ENCODE peak calls at places on chromosome 7, in ten cellular contexts. C, W, J, O, D, Y, U, A, F and L are unnamed samples.

GRCh38 chr7:101510297-101510696 is 118.8 kb downstream of the MYL10 start:
- DNase-seq in C (no peak), W (no peak), J (no peak), O (no peak), D (no peak), Y (no peak), U (no peak), A (no peak), F (no peak), L (no peak)

GRCh38 chr7:155810607-155811559 is 1.4 kb downstream of the SHH start:
- DNase-seq in C (no peak), W (no peak), J (no peak), O (no peak), D (no peak), Y (no peak), U (no peak), A (no peak), F (no peak), L (no peak)

GRCh38 chr7:121620953-121621606 is 225.0 kb upstream of the FAM3C start:
- DNase-seq in C (no peak), W (no peak), J (no peak), O (no peak), D (no peak), Y (no peak), U (no peak), A (no peak), F (no peak), L (no peak)

GRCh38 chr7:14600766-14601367 is 301.7 kb downstream of the DGKB start:
- DNase-seq in C (no peak), W (no peak), J (no peak), O (no peak), D (no peak), Y (no peak), U (no peak), A (no peak), F (no peak), L (no peak)

GRCh38 chr7:128902761-128903585 is 7.5 kb downstream of the KCP start:
- DNase-seq in C (no peak), W (no peak), J (peak; percentile 30), O (no peak), D (no peak), Y (no peak), U (no peak), A (no peak), F (no peak), L (no peak)

GRCh38 chr7:81094952-81095351 is 176.1 kb upstream of the SEMA3C start:
- DNase-seq in C (no peak), W (no peak), J (no peak), O (no peak), D (no peak), Y (no peak), U (no peak), A (no peak), F (peak; percentile 44), L (no peak)

GRCh38 chr7:135843214-135843613 is 94.6 kb upstream of the FAM180A start:
- DNase-seq in C (no peak), W (no peak), J (no peak), O (no peak), D (no peak), Y (no peak), U (no peak), A (no peak), F (no peak), L (no peak)

GRCh38 chr7:87851242-87851641 is 24.9 kb downstream of the SLC25A40 start:
- DNase-seq in C (no peak), W (no peak), J (no peak), O (no peak), D (no peak), Y (no peak), U (no peak), A (no peak), F (no peak), L (no peak)

GRCh38 chr7:40634118-40634517 is 499.3 kb downstream of the SUGCT start:
- DNase-seq in C (no peak), W (no peak), J (no peak), O (no peak), D (no peak), Y (no peak), U (no peak), A (no peak), F (no peak), L (no peak)

GRCh38 chr7:6015917-6016652 is 7.0 kb downstream of the AIMP2 start:
- DNase-seq in C (no peak), W (peak; percentile 63), J (peak; percentile 43), O (no peak), D (no peak), Y (no peak), U (no peak), A (no peak), F (no peak), L (peak; percentile 94)

GRCh38 chr7:45617166-45617565 is 43.0 kb downstream of the ADCY1 start:
- DNase-seq in C (no peak), W (no peak), J (no peak), O (no peak), D (no peak), Y (no peak), U (no peak), A (no peak), F (no peak), L (no peak)

GRCh38 chr7:157020514-157021070 is 10.1 kb upstream of the MNX1 start:
- DNase-seq in C (no peak), W (no peak), J (no peak), O (no peak), D (no peak), Y (no peak), U (no peak), A (no peak), F (no peak), L (no peak)

GRCh38 chr7:17098515-17098914 is 199.9 kb upstream of the AHR start:
- DNase-seq in C (no peak), W (no peak), J (no peak), O (no peak), D (no peak), Y (no peak), U (peak; percentile 24), A (no peak), F (no peak), L (no peak)

GRCh38 chr7:87344446-87344845 is 1.0 kb upstream of the CROT start:
- DNase-seq in C (no peak), W (no peak), J (peak; percentile 60), O (no peak), D (no peak), Y (no peak), U (no peak), A (no peak), F (no peak), L (no peak)

GRCh38 chr7:142868881-142869415 is 14.1 kb downstream of the EPHB6 start:
- DNase-seq in C (peak; percentile 32), W (no peak), J (no peak), O (no peak), D (no peak), Y (no peak), U (no peak), A (peak; percentile 10), F (no peak), L (no peak)

GRCh38 chr7:2734084-2734601 is 46.1 kb downstream of the AMZ1 start:
- DNase-seq in C (peak; percentile 28), W (peak; percentile 12), J (no peak), O (no peak), D (no peak), Y (no peak), U (no peak), A (no peak), F (no peak), L (no peak)

GRCh38 chr7:44666566-44666965 is 60.1 kb downstream of the OGDH start:
- DNase-seq in C (no peak), W (no peak), J (no peak), O (no peak), D (no peak), Y (no peak), U (no peak), A (no peak), F (no peak), L (no peak)

GRCh38 chr7:151374139-151374538 is 32.5 kb downstream of the NUB1 start:
- DNase-seq in C (no peak), W (no peak), J (no peak), O (no peak), D (no peak), Y (no peak), U (no peak), A (no peak), F (no peak), L (no peak)

GRCh38 chr7:8065356-8065813 is 96.8 kb downstream of the GLCCI1 start:
- DNase-seq in C (no peak), W (no peak), J (peak; percentile 22), O (no peak), D (no peak), Y (no peak), U (no peak), A (no peak), F (no peak), L (no peak)

GRCh38 chr7:84108119-84108518 is 86.5 kb downstream of the SEMA3A start:
- DNase-seq in C (no peak), W (no peak), J (no peak), O (no peak), D (no peak), Y (no peak), U (no peak), A (no peak), F (no peak), L (no peak)

GRCh38 chr7:138116156-138116555 is 39.9 kb downstream of the AKR1D1 start:
- DNase-seq in C (peak; percentile 59), W (no peak), J (peak; percentile 71), O (no peak), D (peak; percentile 40), Y (no peak), U (peak; percentile 35), A (no peak), F (no peak), L (no peak)

GRCh38 chr7:102834999-102835398 is 77.8 kb upstream of the LRRC17 start:
- DNase-seq in C (no peak), W (no peak), J (peak; percentile 92), O (no peak), D (peak; percentile 55), Y (no peak), U (no peak), A (no peak), F (no peak), L (no peak)

GRCh38 chr7:1240917-1241509 is 8.3 kb downstream of the UNCX start:
- DNase-seq in C (no peak), W (no peak), J (no peak), O (no peak), D (no peak), Y (no peak), U (no peak), A (no peak), F (no peak), L (no peak)

GRCh38 chr7:112116894-112117293 is 89.3 kb downstream of the DOCK4 start:
- DNase-seq in C (no peak), W (no peak), J (no peak), O (no peak), D (no peak), Y (no peak), U (no peak), A (no peak), F (peak; percentile 48), L (no peak)

GRCh38 chr7:137545059-137545730 is 201.7 kb upstream of the PTN start:
- DNase-seq in C (no peak), W (no peak), J (no peak), O (no peak), D (no peak), Y (no peak), U (no peak), A (no peak), F (no peak), L (no peak)

GRCh38 chr7:48182736-48183369 is 11.6 kb downstream of the ABCA13 start:
- DNase-seq in C (no peak), W (no peak), J (peak; percentile 28), O (no peak), D (no peak), Y (no peak), U (no peak), A (no peak), F (no peak), L (no peak)

GRCh38 chr7:74063223-74063641 is 20.4 kb upstream of the LIMK1 start:
- DNase-seq in C (no peak), W (no peak), J (no peak), O (no peak), D (no peak), Y (no peak), U (no peak), A (no peak), F (no peak), L (no peak)

GRCh38 chr7:111343017-111343416 is 219.3 kb downstream of the IMMP2L start:
- DNase-seq in C (no peak), W (no peak), J (no peak), O (no peak), D (no peak), Y (no peak), U (no peak), A (no peak), F (no peak), L (no peak)